ENCODE peak calls at places on chromosomes 3 and 15, in six cellular contexts. O is PC-9, X is Peyer's patch, F is body of pancreas, Q is esophagus squamous epithelium, J is IMR-90. T is an unnamed sample.

GRCh38 chr3:119937229-119937628 is 155.3 kb downstream of the NR1I2 start:
- DNase-seq in O (no peak), X (no peak), F (peak; percentile 30), Q (no peak), J (peak; percentile 10), T (no peak)

GRCh38 chr3:58646503-58646902 is 20.1 kb downstream of the FAM3D start:
- DNase-seq in O (no peak), X (no peak), F (no peak), Q (no peak), J (peak; percentile 30), T (no peak)

GRCh38 chr3:11534011-11534782 is 109.5 kb downstream of the VGLL4 start:
- DNase-seq in O (no peak), X (peak; percentile 18), F (peak; percentile 75), Q (no peak), J (no peak), T (no peak)

GRCh38 chr3:129645291-129645690 is 38.8 kb upstream of the PLXND1 start:
- DNase-seq in O (no peak), X (no peak), F (no peak), Q (no peak), J (no peak), T (no peak)

GRCh38 chr3:178690571-178690970 is 154.3 kb downstream of the KCNMB2 start:
- DNase-seq in O (no peak), X (no peak), F (no peak), Q (no peak), J (no peak), T (no peak)

GRCh38 chr3:142502187-142502985 is 54.5 kb upstream of the XRN1 start:
- DNase-seq in O (no peak), X (no peak), F (no peak), Q (no peak), J (no peak), T (no peak)

GRCh38 chr3:33174095-33174494 is 44.5 kb downstream of the SUSD5 start:
- DNase-seq in O (no peak), X (no peak), F (no peak), Q (no peak), J (no peak), T (no peak)

GRCh38 chr3:187314176-187314575 is 22.6 kb upstream of the MASP1 start:
- DNase-seq in O (no peak), X (no peak), F (no peak), Q (no peak), J (no peak), T (no peak)

GRCh38 chr3:94336076-94336741 is 273.3 kb downstream of the NSUN3 start:
- DNase-seq in O (no peak), X (no peak), F (no peak), Q (no peak), J (peak; percentile 70), T (no peak)

GRCh38 chr3:111589303-111590095 is 5.6 kb downstream of the ZBED2 start:
- DNase-seq in O (no peak), X (no peak), F (no peak), Q (no peak), J (peak; percentile 15), T (no peak)

GRCh38 chr15:91268510-91268909 is 168.5 kb downstream of the SV2B start:
- DNase-seq in O (no peak), X (no peak), F (no peak), Q (no peak), J (no peak), T (no peak)

GRCh38 chr3:179962617-179963387 is 73.9 kb downstream of the PEX5L start:
- DNase-seq in O (no peak), X (no peak), F (no peak), Q (no peak), J (no peak), T (no peak)

GRCh38 chr3:39166932-39167532 is 13.6 kb upstream of the CSRNP1 start:
- DNase-seq in O (no peak), X (no peak), F (no peak), Q (no peak), J (peak; percentile 93), T (no peak)

GRCh38 chr3:39165518-39165917 is 12.1 kb upstream of the CSRNP1 start:
- DNase-seq in O (no peak), X (no peak), F (no peak), Q (no peak), J (no peak), T (no peak)

GRCh38 chr3:39168156-39168780 is 14.9 kb upstream of the CSRNP1 start:
- DNase-seq in O (no peak), X (no peak), F (no peak), Q (no peak), J (no peak), T (no peak)

GRCh38 chr3:39164414-39164813 is 11.0 kb upstream of the CSRNP1 start:
- DNase-seq in O (no peak), X (no peak), F (no peak), Q (no peak), J (no peak), T (no peak)

GRCh38 chr3:39166134-39166710 is 12.8 kb upstream of the CSRNP1 start:
- DNase-seq in O (peak; percentile 25), X (no peak), F (no peak), Q (no peak), J (peak; percentile 94), T (no peak)
- TF ChIP-seq CTCF in O (no peak), X (no peak), F (no peak), Q (no peak), J (peak; percentile 18), T (no peak)

GRCh38 chr3:115113367-115113766 is 33.7 kb downstream of the ZBTB20 start:
- DNase-seq in O (no peak), X (no peak), F (peak; percentile 32), Q (no peak), J (peak; percentile 46), T (no peak)
- TF ChIP-seq CTCF in O (no peak), X (no peak), F (no peak), Q (no peak), J (no peak), T (no peak)

GRCh38 chr3:8152826-8153418 is 348.7 kb upstream of the LMCD1 start:
- DNase-seq in O (no peak), X (no peak), F (no peak), Q (no peak), J (no peak), T (no peak)
- TF ChIP-seq CTCF in O (no peak), X (no peak), F (no peak), Q (no peak), J (no peak), T (no peak)

DNA sequence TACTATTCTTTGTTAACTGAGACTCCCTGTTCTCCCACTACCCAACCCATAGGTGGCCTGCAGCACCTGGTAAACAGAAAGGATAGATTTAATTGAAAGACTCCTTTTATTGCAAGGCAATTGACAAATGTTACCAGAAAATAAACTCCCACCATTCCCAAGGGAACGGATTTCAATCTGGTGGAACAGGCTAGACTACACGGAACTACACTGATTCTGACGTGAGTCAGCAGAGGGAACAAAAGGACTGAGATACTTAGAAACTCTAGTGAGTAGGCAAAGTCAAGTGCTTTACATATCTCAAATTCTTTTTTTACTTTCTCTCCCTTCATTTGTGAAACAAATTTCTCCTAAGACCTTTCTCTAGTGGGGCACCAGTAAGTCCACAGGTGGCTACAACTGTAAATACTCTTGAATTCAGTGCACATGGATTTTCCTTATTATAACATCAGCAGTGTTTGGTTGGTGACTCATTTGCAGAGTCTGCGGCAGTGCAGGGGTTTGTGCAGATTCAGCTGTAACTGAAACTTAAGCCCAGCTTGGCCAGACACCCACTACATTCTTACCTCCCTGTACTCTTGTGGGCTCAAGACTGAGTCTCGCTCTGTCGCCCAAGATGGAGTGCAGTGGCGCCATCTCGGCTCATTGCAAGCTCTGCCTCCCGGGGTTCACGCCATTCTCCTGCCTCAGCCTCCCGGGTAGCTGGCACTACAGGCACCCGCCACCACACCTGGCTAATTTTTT is 34.3 kb upstream of the PLSCR2 start:
- DNase-seq in O (peak; percentile 70), X (no peak), F (no peak), Q (no peak), J (peak; percentile 95), T (no peak)
- TF ChIP-seq CTCF in O (peak; percentile 43), X (peak; percentile 23), F (no peak), Q (no peak), J (no peak), T (peak; percentile 37)

GRCh38 chr3:46076606-46077005 is 49.3 kb upstream of the XCR1 start:
- DNase-seq in O (no peak), X (no peak), F (no peak), Q (no peak), J (peak; percentile 13), T (no peak)
- TF ChIP-seq CTCF in O (peak; percentile 23), X (peak; percentile 27), F (no peak), Q (peak; percentile 5), J (peak; percentile 45), T (no peak)

GRCh38 chr3:103056953-103057450 is 622.2 kb downstream of the ZPLD1 start:
- DNase-seq in O (no peak), X (no peak), F (no peak), Q (no peak), J (no peak), T (no peak)
- TF ChIP-seq CTCF in O (no peak), X (no peak), F (no peak), Q (no peak), J (no peak), T (no peak)

GRCh38 chr3:81336470-81336869 is 425.0 kb downstream of the GBE1 start:
- DNase-seq in O (no peak), X (no peak), F (no peak), Q (no peak), J (no peak), T (no peak)

DNA sequence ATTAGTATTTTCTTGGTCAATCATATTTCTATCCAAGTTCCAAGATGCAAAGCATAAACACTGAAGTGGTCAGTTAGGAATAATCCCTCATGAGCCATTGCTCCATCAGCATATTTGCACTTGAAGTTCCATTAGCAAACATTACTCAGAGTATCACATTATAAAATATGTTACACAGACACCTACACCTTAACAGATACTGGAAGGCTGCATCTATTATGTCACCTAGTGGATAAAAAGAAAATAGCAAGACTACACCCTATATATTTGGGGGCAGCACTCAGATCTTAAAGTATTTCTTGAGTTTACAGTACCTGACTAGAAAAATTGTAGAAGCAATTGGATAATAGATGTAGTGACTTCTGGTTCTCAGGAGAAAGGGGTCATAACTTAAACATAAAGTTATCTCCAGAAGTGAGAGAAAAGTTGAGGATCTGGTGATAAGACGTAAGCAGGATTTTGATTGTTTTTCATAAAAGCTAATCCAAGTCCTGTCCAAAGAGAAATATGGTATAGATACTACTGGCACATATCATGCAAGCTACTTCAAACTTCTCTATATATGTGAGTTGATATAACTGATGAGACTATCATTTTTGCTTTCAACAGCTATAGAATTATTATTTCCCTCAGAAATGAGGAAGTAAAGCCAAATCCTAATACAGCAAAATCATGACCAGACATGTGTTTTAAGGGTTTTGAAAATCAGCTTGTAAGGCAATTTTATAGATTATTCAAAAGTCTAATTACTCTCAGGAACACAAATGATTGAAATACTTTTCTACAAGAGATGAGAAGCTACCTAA is 422.2 kb downstream of the GBE1 start:
- DNase-seq in O (no peak), X (no peak), F (no peak), Q (no peak), J (peak; percentile 6), T (no peak)
- TF ChIP-seq CTCF in O (peak; percentile 67), X (peak; percentile 72), F (peak; percentile 42), Q (no peak), J (peak; percentile 37), T (peak; percentile 62)